ENCODE peak calls at places on chromosomes 2 and 18, in four cellular contexts. C, S, P and N are unnamed samples.

GRCh38 chr2:72423766-72424165 is 276.1 kb upstream of the CYP26B1 start:
- DNase-seq in S (no peak), C (no peak), P (no peak), N (no peak)

GRCh38 chr2:14517731-14518130 is 114.8 kb upstream of the LRATD1 start:
- DNase-seq in S (no peak), C (no peak), P (no peak), N (no peak)

GRCh38 chr2:9618410-9618809 is 12.4 kb downstream of the YWHAQ start:
- DNase-seq in C (no peak), P (no peak), S (no peak), N (no peak)

GRCh38 chr2:14633451-14634211 is 1.1 kb downstream of the LRATD1 start:
- DNase-seq in S (no peak), P (no peak), C (no peak), N (no peak)

GRCh38 chr18:11674119-11674518 is 14.9 kb upstream of the GNAL start:
- DNase-seq in P (no peak), C (no peak), S (no peak), N (no peak)

GRCh38 chr2:235849489-235849888 is 318.7 kb downstream of the GBX2 start:
- DNase-seq in P (no peak), S (no peak), C (no peak), N (no peak)

GRCh38 chr2:240922234-240922981 is 16.3 kb downstream of the CROCC2 start:
- DNase-seq in P (no peak), S (no peak), C (no peak), N (no peak)

GRCh38 chr18:59697236-59697932 is at the start of gene CCBE1:
- DNase-seq in C (peak), S (peak), P (no peak), N (no peak)

GRCh38 chr2:20050104-20050711 is 1.2 kb downstream of the LAPTM4A start:
- DNase-seq in P (peak), C (peak), S (no peak), N (peak)

GRCh38 chr2:33426666-33427231 is 49.7 kb upstream of the RASGRP3 start:
- DNase-seq in C (no peak), S (no peak), P (no peak), N (no peak)

GRCh38 chr2:201448701-201449100 is 2.6 kb downstream of the TRAK2 start:
- DNase-seq in S (no peak), C (no peak), P (no peak), N (no peak)

GRCh38 chr2:222698276-222698675 is 26.8 kb downstream of the MOGAT1 start:
- DNase-seq in C (no peak), P (no peak), S (no peak), N (no peak)

GRCh38 chr2:204282081-204282480 is 263.2 kb upstream of the PARD3B start:
- DNase-seq in C (no peak), P (no peak), S (no peak), N (no peak)

GRCh38 chr2:189698020-189698887 is 23.8 kb downstream of the ANKAR start:
- DNase-seq in S (no peak), C (peak), P (no peak), N (peak)

GRCh38 chr2:27264753-27265535 is 2.1 kb upstream of the SLC30A3 start:
- DNase-seq in P (no peak), S (peak), C (no peak), N (peak)

GRCh38 chr2:127566576-127566975 is 31.1 kb downstream of the MYO7B start:
- DNase-seq in C (no peak), P (no peak), S (no peak), N (no peak)

GRCh38 chr18:23872701-23873550 is 141.6 kb upstream of the TTC39C start:
- DNase-seq in C (no peak), P (no peak), S (no peak), N (no peak)

GRCh38 chr2:103169856-103170255 is 408.0 kb downstream of the TMEM182 start:
- DNase-seq in P (no peak), C (no peak), S (no peak), N (no peak)

GRCh38 chr2:64837925-64838641 is 151.1 kb upstream of the SLC1A4 start:
- DNase-seq in P (no peak), C (no peak), S (no peak), N (peak)

GRCh38 chr2:25845843-25846505 is 32.3 kb downstream of the ASXL2 start:
- DNase-seq in C (no peak), P (no peak), S (no peak), N (no peak)

GRCh38 chr2:237156131-237156856 is 70.6 kb downstream of the COPS8 start:
- DNase-seq in C (no peak), S (no peak), P (no peak), N (no peak)

GRCh38 chr18:62521588-62521987 is 1.2 kb upstream of the ZCCHC2 start:
- DNase-seq in P (no peak), S (no peak), C (no peak), N (no peak)

GRCh38 chr2:189347540-189347939 is 93.7 kb upstream of the WDR75 start:
- DNase-seq in S (no peak), C (peak), P (peak), N (no peak)

GRCh38 chr2:158841839-158842238 is 46.7 kb downstream of the DAPL1 start:
- DNase-seq in P (no peak), S (no peak), C (no peak), N (no peak)

GRCh38 chr2:230987137-230988020 is 8.5 kb upstream of the SPATA3 start:
- DNase-seq in C (peak), P (no peak), S (peak), N (peak)

GRCh38 chr18:59056706-59057492 is 82.8 kb upstream of the SEC11C start:
- DNase-seq in C (peak), S (peak), P (no peak), N (peak)

GRCh38 chr18:3623769-3624545 is 174.0 kb downstream of the TGIF1 start:
- DNase-seq in P (no peak), S (no peak), C (peak), N (no peak)

GRCh38 chr2:177392373-177393246 is at the start of gene AGPS:
- DNase-seq in S (peak), C (peak), P (peak), N (peak)

GRCh38 chr2:170121689-170122088 is 56.3 kb upstream of the MYO3B start:
- DNase-seq in C (no peak), S (no peak), P (no peak), N (no peak)

GRCh38 chr2:97797355-97797754 is 84.0 kb downstream of the ZAP70 start:
- DNase-seq in S (no peak), P (no peak), C (no peak), N (no peak)

GRCh38 chr2:152627010-152627957 is 90.0 kb downstream of the PRPF40A start:
- DNase-seq in S (no peak), C (no peak), P (no peak), N (peak)

GRCh38 chr2:19682493-19682892 is 219.3 kb downstream of the TTC32 start:
- DNase-seq in P (no peak), S (no peak), C (no peak), N (no peak)

GRCh38 chr18:61975526-61976326 is 82.9 kb upstream of the RNF152 start:
- DNase-seq in C (no peak), S (no peak), P (no peak), N (no peak)

GRCh38 chr2:37376421-37377186 is 32.2 kb downstream of the QPCT start:
- DNase-seq in C (no peak), P (peak), S (no peak), N (no peak)

GRCh38 chr2:188623995-188624643 is 332.4 kb downstream of the GULP1 start:
- DNase-seq in P (no peak), S (no peak), C (no peak), N (no peak)

GRCh38 chr18:58067611-58068010 is 23.6 kb downstream of the NEDD4L start:
- DNase-seq in P (no peak), S (no peak), C (no peak), N (no peak)

GRCh38 chr2:137957033-137957432 is 7.2 kb upstream of the HNMT start:
- DNase-seq in P (no peak), C (no peak), S (no peak), N (no peak)

DNA sequence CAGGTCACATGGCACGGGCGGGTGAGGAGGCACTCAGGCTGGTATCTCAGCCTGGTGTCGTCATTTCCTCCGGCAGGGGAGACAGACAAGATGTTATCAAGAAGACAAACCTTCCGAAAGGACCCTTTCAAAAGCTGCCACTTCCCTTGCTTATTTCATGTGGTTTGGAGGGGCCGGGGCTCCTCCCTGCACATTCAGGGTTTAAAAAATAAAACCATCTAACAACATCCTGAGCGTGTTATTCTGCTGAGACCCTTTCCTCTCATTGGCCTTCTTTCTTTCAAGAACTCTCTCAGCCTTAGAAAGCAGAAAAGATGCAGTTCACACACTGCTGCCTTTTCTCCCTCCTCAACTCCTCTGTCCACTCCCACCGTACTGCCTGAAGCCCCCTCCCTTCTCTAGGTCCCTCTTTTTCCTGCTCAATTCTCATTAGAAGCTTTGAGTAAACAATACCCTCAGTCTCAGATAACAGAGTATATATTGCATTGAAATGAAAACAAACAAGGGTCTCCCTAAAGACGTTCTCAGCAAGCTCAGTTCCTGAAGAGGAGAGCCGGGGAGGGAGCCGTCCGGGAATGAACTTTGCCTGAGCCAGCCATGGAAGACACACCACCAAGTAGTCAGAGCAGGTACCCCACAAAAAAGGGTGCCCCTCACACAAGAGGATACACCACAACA is 9.8 kb downstream of the SMAD7 start:
- DNase-seq in P (peak), C (no peak), S (no peak), N (no peak)
- TF ChIP-seq SPI1 in P (no peak), C (no peak), S (peak), N (peak)

GRCh38 chr2:156958374-156958773 is 299.1 kb upstream of the GALNT5 start:
- DNase-seq in P (no peak), S (no peak), C (no peak), N (no peak)
- TF ChIP-seq SPI1 in P (no peak), S (no peak), C (no peak), N (no peak)

DNA sequence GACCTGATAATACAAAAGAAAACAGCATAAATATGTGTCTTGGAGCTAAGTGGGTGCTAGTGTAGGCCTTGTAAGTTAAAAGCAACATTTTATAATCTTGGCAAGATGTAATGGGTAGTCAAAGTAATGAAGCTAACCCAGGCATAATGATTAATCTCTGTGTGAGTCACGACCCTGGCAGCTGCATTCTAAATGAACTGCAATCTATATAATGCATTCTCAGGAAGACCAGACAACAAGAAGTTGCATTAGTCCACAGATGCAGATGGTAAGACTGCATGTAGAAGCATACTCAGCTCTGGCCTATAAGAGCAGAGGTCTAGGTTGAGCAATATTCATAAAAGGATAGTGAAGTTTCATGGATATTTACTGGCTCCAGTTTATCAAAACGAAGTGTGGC is 85.6 kb upstream of the ETAA1 start:
- DNase-seq in S (no peak), P (no peak), C (no peak), N (no peak)
- TF ChIP-seq SPI1 in S (no peak), P (no peak), C (no peak), N (no peak)

DNA sequence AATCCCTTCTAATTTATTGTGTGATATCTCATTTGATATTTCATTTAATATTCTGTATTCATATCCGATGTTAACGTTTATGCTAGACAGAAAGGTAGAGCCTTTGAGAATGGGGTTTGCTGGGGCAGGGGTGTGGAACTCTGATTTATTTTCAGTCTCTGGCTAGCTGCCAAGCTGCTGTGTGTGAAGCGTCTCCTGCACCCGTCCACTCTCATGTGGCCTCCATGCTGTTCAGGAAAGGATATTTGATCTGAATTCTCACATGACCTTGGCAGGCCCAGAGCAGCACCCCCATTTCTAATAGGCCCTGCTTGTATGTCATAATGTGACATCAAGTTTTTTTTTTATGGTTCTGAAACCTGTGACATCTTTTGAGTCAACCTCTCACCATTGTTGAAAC is 1.6 kb downstream of the IL1R1 start:
- DNase-seq in S (no peak), P (no peak), C (no peak), N (no peak)
- TF ChIP-seq SPI1 in S (no peak), P (no peak), C (no peak), N (no peak)